ENCODE peak calls at places on chromosomes 5 and 9, in ten cellular contexts. A is GM23248; R is right cardiac atrium; M is effector memory CD4-positive, alpha-beta T cell; S is PC-3; I is left ventricle myocardium inferior; K is psoas muscle; F is endothelial cell of umbilical vein; W is upper lobe of right lung; N is lower lobe of right lung. T is an unnamed sample.
A peak's percentile ranks its signal among the peaks of the same experiment; 100 is the strongest.

GRCh38 chr9:20186823-20187222 is 398.0 kb upstream of the SLC24A2 start:
- DNase-seq in M (no peak), R (no peak), W (no peak), A (no peak), F (no peak), S (no peak), K (no peak), N (no peak), I (no peak), T (no peak)

GRCh38 chr5:63877961-63878360 is 84.3 kb downstream of the HTR1A start:
- DNase-seq in N (no peak), F (no peak), S (no peak), W (no peak), M (no peak), R (no peak), K (no peak), I (no peak), A (no peak), T (no peak)

GRCh38 chr5:134245101-134245604 is 19.3 kb upstream of the PPP2CA start:
- DNase-seq in M (no peak), R (no peak), S (peak; percentile 93), W (no peak), I (no peak), N (no peak), A (peak; percentile 75), K (no peak), F (peak; percentile 45), T (no peak)

GRCh38 chr5:107937710-107938355 is 267.1 kb upstream of the EFNA5 start:
- DNase-seq in F (no peak), S (no peak), R (no peak), A (no peak), M (no peak), K (no peak), I (no peak), W (no peak), N (no peak), T (no peak)

GRCh38 chr5:980001-980588 is 28.5 kb upstream of the NKD2 start:
- DNase-seq in K (no peak), S (no peak), I (no peak), N (no peak), W (no peak), A (peak; percentile 55), F (peak; percentile 29), M (no peak), R (no peak), T (peak; percentile 26)

GRCh38 chr5:135592312-135593045 is 13.7 kb upstream of the CXCL14 start:
- DNase-seq in F (no peak), A (no peak), S (no peak), R (no peak), N (no peak), W (no peak), M (no peak), I (no peak), K (no peak), T (no peak)

GRCh38 chr5:23223846-23224245 is 283.6 kb upstream of the PRDM9 start:
- DNase-seq in K (no peak), R (no peak), S (peak; percentile 88), M (no peak), A (peak; percentile 16), I (no peak), F (no peak), N (no peak), W (no peak), T (no peak)

GRCh38 chr5:136724161-136724560 is 358.8 kb upstream of the TRPC7 start:
- DNase-seq in W (no peak), S (peak; percentile 69), F (no peak), N (no peak), M (no peak), I (no peak), K (no peak), R (no peak), A (no peak), T (no peak)

GRCh38 chr5:178699854-178700253 is 30.6 kb downstream of the ZNF354A start:
- DNase-seq in F (no peak), K (no peak), N (no peak), W (no peak), I (no peak), A (no peak), R (no peak), S (no peak), M (no peak), T (no peak)

GRCh38 chr9:84501587-84501986 is 161.0 kb upstream of the SLC28A3 start:
- DNase-seq in R (no peak), W (no peak), S (no peak), I (no peak), M (no peak), N (no peak), A (peak; percentile 3), K (no peak), F (no peak), T (no peak)

GRCh38 chr9:98101868-98102273 is 17.2 kb downstream of the TRIM14 start:
- DNase-seq in M (peak; percentile 78), A (no peak), K (no peak), I (no peak), F (no peak), N (peak; percentile 75), S (no peak), R (no peak), W (peak; percentile 76), T (no peak)

GRCh38 chr5:107389769-107390168 is 281.0 kb downstream of the EFNA5 start:
- DNase-seq in A (no peak), R (no peak), K (no peak), M (no peak), W (no peak), I (no peak), F (peak; percentile 53), S (peak; percentile 14), N (no peak), T (no peak)

GRCh38 chr5:83375049-83375710 is 96.4 kb upstream of the VCAN start:
- DNase-seq in K (no peak), A (peak; percentile 49), M (no peak), F (no peak), S (no peak), R (no peak), N (no peak), W (no peak), I (no peak), T (no peak)
- H3K27ac ChIP-seq in K (peak overlapping the region; percentile 44), A (peak overlapping the region; percentile 31), M (no peak overlapping the region), F (no peak overlapping the region), S (no peak overlapping the region), R (peak overlapping the region; percentile 64), N (no peak overlapping the region), W (no peak overlapping the region), I (peak overlapping the region; percentile 73), T (no peak overlapping the region)

GRCh38 chr9:111965566-111966019 is 69.0 kb downstream of the UGCG start:
- DNase-seq in N (no peak), F (no peak), S (peak; percentile 90), K (no peak), I (no peak), M (no peak), W (no peak), A (peak; percentile 97), R (no peak), T (no peak)

GRCh38 chr9:111966324-111966723 is 69.7 kb downstream of the UGCG start:
- DNase-seq in K (no peak), R (no peak), N (no peak), M (no peak), S (no peak), A (no peak), W (no peak), F (no peak), I (no peak), T (no peak)

GRCh38 chr9:111961575-111961974 is 65.0 kb downstream of the UGCG start:
- DNase-seq in W (no peak), I (no peak), N (no peak), S (no peak), A (peak; percentile 24), R (no peak), M (no peak), K (no peak), F (peak; percentile 87), T (no peak)

GRCh38 chr9:111962021-111962420 is 65.4 kb downstream of the UGCG start:
- DNase-seq in R (no peak), M (no peak), S (no peak), F (no peak), A (no peak), I (no peak), N (no peak), K (no peak), W (no peak), T (no peak)

DNA sequence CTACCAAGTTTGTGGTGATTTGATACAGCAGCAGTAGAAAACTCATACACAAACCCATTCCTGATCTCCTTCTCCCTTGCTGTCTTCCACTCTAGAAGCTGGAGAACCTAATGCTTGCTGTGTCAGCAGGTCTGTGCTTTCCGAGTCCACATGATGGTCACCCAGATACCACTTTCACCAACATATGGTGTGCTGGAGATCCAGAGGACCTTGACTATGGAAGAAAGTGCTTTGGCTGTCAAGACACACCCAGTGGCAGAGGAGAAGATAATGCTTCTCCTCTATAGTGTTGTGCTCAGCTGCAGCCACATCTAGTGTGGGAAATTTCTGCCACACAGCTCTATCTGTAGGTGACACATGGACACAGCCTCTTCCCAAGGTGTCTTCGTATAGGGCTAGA is 67.4 kb downstream of the UGCG start:
- DNase-seq in S (no peak), I (no peak), F (no peak), A (no peak), N (no peak), W (no peak), R (no peak), K (no peak), M (no peak), T (no peak)
- H3K4me1 ChIP-seq in S (peaks cover 33% of the 10 kb centered on the region), I (peaks cover 10% of the 10 kb centered on the region), F (peaks cover 22% of the 10 kb centered on the region), A (peaks cover 53% of the 10 kb centered on the region), N (no peaks in the 10 kb centered on the region), W (no peaks in the 10 kb centered on the region), R (no peaks in the 10 kb centered on the region), K (peaks cover 15% of the 10 kb centered on the region), M (no peaks in the 10 kb centered on the region), T (no peaks in the 10 kb centered on the region)

GRCh38 chr9:87322840-87323635 is 174.6 kb upstream of the DAPK1 start:
- DNase-seq in W (no peak), K (no peak), F (peak; percentile 3), A (peak; percentile 77), S (no peak), M (no peak), N (no peak), R (no peak), I (no peak), T (no peak)
- H3K27ac ChIP-seq in W (no peak overlapping the region), K (no peak overlapping the region), F (no peak overlapping the region), A (no peak overlapping the region), S (no peak overlapping the region), M (no peak overlapping the region), N (no peak overlapping the region), R (no peak overlapping the region), I (peak overlapping the region; percentile 40), T (no peak overlapping the region)

DNA sequence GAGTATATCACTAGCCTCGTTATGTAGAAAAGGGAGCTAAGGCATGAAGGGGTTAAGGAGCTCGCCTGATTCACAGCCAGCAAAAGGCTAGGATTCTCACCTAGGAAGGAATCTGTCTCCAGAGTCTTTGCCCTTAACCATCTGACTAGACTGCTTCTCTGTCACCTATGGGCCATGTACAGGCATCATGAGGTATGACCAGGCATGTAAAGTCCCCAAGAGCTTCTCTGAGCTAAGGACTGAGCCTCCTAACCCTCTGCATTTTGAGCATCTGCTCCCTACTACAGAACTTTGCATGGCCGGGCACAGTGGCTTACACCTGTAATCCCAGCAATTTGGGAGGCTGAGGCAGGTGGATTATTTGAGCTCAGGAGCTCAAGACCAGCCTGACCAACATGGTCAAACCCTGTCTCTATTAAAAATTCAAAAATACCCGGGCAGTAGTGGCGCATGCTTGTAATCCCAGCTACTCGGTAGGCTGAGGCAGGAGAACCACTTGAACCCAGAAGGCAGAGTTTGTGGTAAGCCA is 33.3 kb upstream of the IL7R start:
- DNase-seq in S (no peak), M (no peak), F (no peak), R (no peak), I (no peak), W (no peak), N (no peak), K (no peak), A (no peak), T (no peak)
- H3K4me1 ChIP-seq in S (no peaks in the 10 kb centered on the region), M (peaks cover 90% of the 10 kb centered on the region), F (no peaks in the 10 kb centered on the region), R (no peaks in the 10 kb centered on the region), I (no peaks in the 10 kb centered on the region), W (no peaks in the 10 kb centered on the region), N (peaks cover 6% of the 10 kb centered on the region), K (no peaks in the 10 kb centered on the region), A (no peaks in the 10 kb centered on the region), T (no peaks in the 10 kb centered on the region)